ENCODE peak calls at places on chromosomes 7 and 10, in nine cellular contexts. K is transverse colon, V is stomach, T is thyroid gland, Y is gastrocnemius medialis, Z is HCT116, W is body of pancreas, A is uterus, Q is A549. X is an unnamed sample.
A peak's percentile ranks its signal among the peaks of the same experiment; 100 is the strongest.

GRCh38 chr7:28517606-28518005 is 105.3 kb downstream of the CREB5 start:
- DNase-seq in Y (no peak), K (no peak), Z (no peak), T (no peak), W (no peak), V (no peak), Q (no peak), A (no peak), X (no peak)

GRCh38 chr7:82105463-82105862 is 335.6 kb upstream of the HGF start:
- DNase-seq in T (no peak), Q (peak; percentile 36), Z (peak; percentile 41), K (no peak), Y (no peak), A (no peak), W (no peak), V (no peak), X (no peak)

GRCh38 chr10:131847241-131847783 is 53.5 kb upstream of the PPP2R2D start:
- DNase-seq in Z (no peak), A (no peak), K (no peak), T (no peak), Y (no peak), V (no peak), W (no peak), Q (no peak), X (peak; percentile 25)

GRCh38 chr10:122455376-122456056 is 1.1 kb downstream of the ARMS2 start:
- DNase-seq in A (no peak), Q (no peak), Y (no peak), T (no peak), K (no peak), Z (no peak), W (no peak), V (no peak), X (no peak)

GRCh38 chr10:113199459-113199858 is 249.4 kb downstream of the TCF7L2 start:
- DNase-seq in Y (no peak), Z (no peak), T (no peak), V (no peak), K (no peak), Q (no peak), A (no peak), W (no peak), X (no peak)

GRCh38 chr10:118692911-118693310 is 61.9 kb downstream of the CACUL1 start:
- DNase-seq in K (no peak), V (no peak), Z (no peak), A (no peak), Q (no peak), W (no peak), Y (no peak), T (no peak), X (no peak)

GRCh38 chr10:130108934-130109604 is 1.6 kb downstream of the C10orf143 start:
- DNase-seq in W (no peak), V (no peak), A (no peak), Q (no peak), K (no peak), Y (no peak), Z (no peak), T (no peak), X (no peak)

GRCh38 chr7:136066304-136067143 is 89.4 kb upstream of the MTPN start:
- DNase-seq in Z (no peak), A (no peak), V (no peak), Q (no peak), Y (no peak), T (no peak), W (no peak), K (no peak), X (no peak)

GRCh38 chr7:155640629-155641028 is 3.8 kb upstream of the RBM33 start:
- DNase-seq in V (no peak), A (no peak), Y (no peak), Q (no peak), Z (no peak), W (no peak), K (no peak), T (no peak), X (no peak)

GRCh38 chr7:155637155-155637554 is 7.3 kb upstream of the RBM33 start:
- DNase-seq in Y (no peak), Z (no peak), A (no peak), T (no peak), Q (no peak), W (no peak), K (no peak), V (no peak), X (no peak)

GRCh38 chr7:155635817-155636216 is 8.6 kb upstream of the RBM33 start:
- DNase-seq in A (no peak), Y (no peak), K (no peak), Z (no peak), W (no peak), Q (no peak), T (no peak), V (no peak), X (no peak)

GRCh38 chr7:155639958-155640520 is 4.4 kb upstream of the RBM33 start:
- DNase-seq in Q (no peak), Y (no peak), T (no peak), A (no peak), K (no peak), W (no peak), V (no peak), Z (no peak), X (no peak)

DNA sequence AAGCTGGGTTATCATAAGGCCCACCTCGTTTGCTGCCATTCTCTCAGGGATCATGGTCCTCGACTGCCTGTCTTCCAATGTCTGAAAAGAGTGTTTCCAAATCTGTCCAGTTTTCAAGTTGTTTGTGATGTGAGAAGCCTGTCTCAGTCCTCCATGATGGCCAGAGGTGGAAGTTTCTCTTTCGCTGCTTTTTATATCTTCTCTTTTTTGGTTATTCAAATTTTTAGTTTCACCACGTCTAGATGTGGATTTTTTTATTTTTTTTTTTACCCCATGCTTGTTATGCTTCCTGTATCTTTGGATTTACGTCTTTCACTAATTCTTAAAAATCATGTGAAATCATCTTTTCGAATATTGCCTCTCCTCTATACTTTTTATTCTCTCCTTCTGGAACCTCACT is 6.1 kb upstream of the RBM33 start:
- DNase-seq in W (no peak), Z (no peak), V (no peak), Q (no peak), K (no peak), T (no peak), A (no peak), Y (no peak), X (no peak)
- H3K9me3 ChIP-seq in W (no peaks in the 10 kb centered on the region), Z (no peaks in the 10 kb centered on the region), V (no peaks in the 10 kb centered on the region), Q (peaks cover 71% of the 10 kb centered on the region), K (no peaks in the 10 kb centered on the region), T (no peaks in the 10 kb centered on the region), A (no peaks in the 10 kb centered on the region), Y (no peaks in the 10 kb centered on the region), X (no peaks in the 10 kb centered on the region)

GRCh38 chr7:10977113-10977512 is 3.4 kb downstream of the PHF14 start:
- DNase-seq in T (no peak), Q (no peak), Z (no peak), A (no peak), W (no peak), V (no peak), K (no peak), Y (no peak), X (no peak)

GRCh38 chr7:10974717-10975032 is 1.0 kb downstream of the PHF14 start:
- DNase-seq in V (no peak), T (no peak), K (no peak), Z (no peak), W (no peak), Q (peak; percentile 6), Y (no peak), A (no peak), X (no peak)

GRCh38 chr7:10972174-10972573 is 1.5 kb upstream of the PHF14 start:
- DNase-seq in A (no peak), V (no peak), Z (no peak), Q (no peak), T (no peak), K (no peak), W (no peak), Y (no peak), X (no peak)

GRCh38 chr7:10973061-10973941 is at the start of gene PHF14:
- DNase-seq in W (peak; percentile 99), Q (peak; percentile 87), Z (peak; percentile 93), T (peak; percentile 98), K (peak; percentile 98), A (peak; percentile 97), Y (peak; percentile 96), V (peak; percentile 98), X (peak; percentile 98)

DNA sequence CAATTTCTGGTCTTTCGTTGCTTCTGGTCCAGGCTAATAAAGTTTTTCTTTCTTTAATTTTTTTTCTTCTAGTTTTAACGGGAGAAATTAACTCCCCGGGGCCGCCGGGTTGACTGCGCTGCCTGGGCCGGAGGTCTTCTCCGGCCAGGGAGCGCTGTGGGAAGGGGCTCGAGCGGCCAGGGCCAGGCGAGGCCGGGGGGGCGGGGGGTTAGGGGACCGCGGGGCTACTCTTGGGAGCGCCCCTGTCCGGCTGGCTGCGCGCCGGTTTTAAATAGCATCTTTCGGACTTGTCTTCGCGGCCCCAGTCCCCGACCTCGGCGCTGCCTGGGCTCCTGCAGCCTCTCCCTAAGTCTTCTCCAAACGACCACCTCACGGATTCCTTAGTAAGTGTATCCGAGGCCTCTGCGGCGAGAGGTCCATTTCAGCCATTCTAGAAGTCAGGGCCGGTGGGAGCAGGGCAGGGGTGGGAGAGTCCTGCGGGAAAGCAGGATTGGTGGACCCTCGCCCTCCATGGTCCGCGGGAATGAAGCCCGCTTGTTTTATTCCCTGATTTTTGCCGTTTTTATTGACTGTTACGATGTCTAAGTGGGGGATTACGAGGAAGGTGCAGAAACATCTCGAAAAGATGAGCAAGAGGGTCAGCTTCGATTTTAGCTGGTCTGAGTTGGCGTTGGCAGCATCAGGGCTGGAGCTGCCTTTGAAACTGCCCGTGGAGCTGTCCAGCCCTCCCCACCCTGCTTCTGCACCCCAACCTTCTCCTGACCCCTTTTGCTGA is 457 bp downstream of the PHF14 start:
- DNase-seq in T (peak; percentile 27), Z (no peak), A (no peak), Y (peak; percentile 23), Q (peak; percentile 22), V (peak; percentile 28), W (peak; percentile 26), K (peak; percentile 37), X (peak; percentile 50)
- TF ChIP-seq POLR2A in T (no peak), Z (peak; percentile 78), A (no peak), Y (no peak), Q (no peak), V (no peak), W (no peak), K (no peak), X (no peak)

DNA sequence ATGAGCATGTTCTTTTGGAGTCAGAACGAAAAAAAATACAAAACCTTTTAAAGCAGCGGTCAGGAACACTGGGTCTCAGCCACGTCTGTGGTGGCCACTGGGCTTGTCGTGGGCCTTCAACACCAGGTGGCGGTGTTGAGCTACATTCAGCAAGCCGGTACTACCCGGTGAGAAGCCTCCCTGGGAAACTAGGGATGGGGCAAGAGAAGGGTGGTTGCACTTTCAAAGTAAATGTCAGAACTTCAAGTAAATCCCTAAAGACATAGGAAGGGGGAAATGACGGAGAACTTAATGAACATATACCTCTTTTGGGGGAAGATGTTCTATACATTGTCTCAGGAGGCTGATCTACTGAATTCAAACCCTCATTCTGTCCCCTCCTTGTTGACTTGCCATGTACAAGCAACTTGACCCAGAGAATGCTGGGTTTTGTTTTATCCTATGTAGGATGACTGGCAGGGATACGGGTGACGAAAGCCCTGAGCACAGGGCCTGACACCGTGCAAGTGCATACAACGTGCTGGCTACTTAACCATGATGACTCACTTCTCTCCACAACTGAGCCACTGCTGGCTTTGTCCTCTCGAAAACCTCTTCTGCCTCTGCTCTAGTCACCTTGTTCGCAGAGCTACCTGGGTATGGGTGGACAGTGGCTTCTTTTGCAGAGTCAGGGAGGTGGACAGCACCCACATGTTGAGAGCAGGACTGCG is 49.0 kb upstream of the BAMBI start:
- DNase-seq in Q (peak; percentile 84), A (peak; percentile 73), W (peak; percentile 82), Y (peak; percentile 61), T (peak; percentile 90), Z (peak; percentile 63), K (peak; percentile 81), V (peak; percentile 83), X (peak; percentile 61)
- TF ChIP-seq CTCF in Q (peak; percentile 96), A (peak; percentile 71), W (peak; percentile 93), Y (peak; percentile 48), T (peak; percentile 77), Z (peak; percentile 93), K (peak; percentile 87), V (peak; percentile 72), X (peak; percentile 85)

GRCh38 chr7:64642046-64642445 is 23.9 kb upstream of the ZNF107 start:
- DNase-seq in T (no peak), Y (no peak), Q (no peak), Z (no peak), K (no peak), V (no peak), W (no peak), A (no peak), X (no peak)
- H3K9me3 ChIP-seq in T (no peaks in the 10 kb centered on the region), Y (no peaks in the 10 kb centered on the region), Q (peaks cover 6% of the 10 kb centered on the region), Z (no peaks in the 10 kb centered on the region), K (no peaks in the 10 kb centered on the region), V (no peaks in the 10 kb centered on the region), W (no peaks in the 10 kb centered on the region), A (no peaks in the 10 kb centered on the region), X (no peaks in the 10 kb centered on the region)